ENCODE peak calls at places on chromosomes 3 and 15, in five cellular contexts. P is sciatic nerve, H is GM20000, S is AG04450, C is endothelial cell. Y is an unnamed sample.

GRCh38 chr3:193788189-193788946 is 195.4 kb downstream of the OPA1 start:
- DNase-seq in C (peak), S (no peak), H (peak), P (peak), Y (peak)

GRCh38 chr3:193330500-193331204 is 47.9 kb downstream of the ATP13A5 start:
- DNase-seq in C (no peak), P (no peak), H (no peak), S (no peak), Y (no peak)

GRCh38 chr15:93081399-93081798 is 7.6 kb downstream of the RGMA start:
- DNase-seq in C (no peak), S (no peak), P (no peak), H (no peak), Y (no peak)

GRCh38 chr15:40242671-40243070 is 3.8 kb downstream of the PAK6 start:
- DNase-seq in C (no peak), H (peak), P (peak), S (no peak), Y (no peak)

GRCh38 chr15:89971592-89971997 is 29.5 kb upstream of the ZNF710 start:
- DNase-seq in S (no peak), P (peak), H (peak), C (peak), Y (peak)

GRCh38 chr3:159604151-159604581 is 384.5 kb upstream of the IL12A start:
- DNase-seq in S (no peak), H (no peak), C (no peak), P (no peak), Y (peak)

GRCh38 chr3:184832903-184833302 is 20.9 kb downstream of the VPS8 start:
- DNase-seq in S (no peak), P (no peak), H (no peak), C (no peak), Y (no peak)

GRCh38 chr3:29334652-29335189 is 53.9 kb downstream of the RBMS3 start:
- DNase-seq in C (no peak), S (no peak), P (no peak), H (no peak), Y (no peak)

GRCh38 chr3:2870714-2871353 is 239.3 kb downstream of the IL5RA start:
- DNase-seq in C (no peak), S (no peak), P (no peak), H (no peak), Y (no peak)

GRCh38 chr3:10437995-10438901 is 67.1 kb downstream of the ATP2B2 start:
- DNase-seq in S (peak), P (no peak), C (no peak), H (no peak), Y (no peak)

GRCh38 chr15:98850991-98851776 is 156.4 kb downstream of the PGPEP1L start:
- DNase-seq in C (peak), S (no peak), P (peak), H (peak), Y (peak)

GRCh38 chr3:81974754-81975153 is 213.3 kb upstream of the GBE1 start:
- DNase-seq in H (peak), S (no peak), P (no peak), C (no peak), Y (no peak)

GRCh38 chr15:95105229-95105628 is 873.9 kb downstream of the MCTP2 start:
- DNase-seq in H (no peak), P (no peak), S (no peak), C (no peak), Y (no peak)

GRCh38 chr3:147518465-147518864 is 109.3 kb downstream of the ZIC1 start:
- DNase-seq in S (no peak), H (no peak), C (no peak), P (no peak), Y (no peak)

Y was measured in left cardiac atrium.